ENCODE peak calls at places on chromosome 16, in seven cellular contexts. One of them, this sample, is unnamed.

GRCh38 chr16:10552998-10553491 is 27.4 kb downstream of the EMP2 start:
- DNase-seq in activated T-cell treated with anti-CD3 and anti-CD28 coated beads, Interleukin-2, amount 50 U/mL, for 72 hours: peak; percentile 57
- DNase-seq in breast epithelium: no peak
- DNase-seq in astrocyte of the cerebellum: no peak
- DNase-seq in heart left ventricle: peak; percentile 70
- DNase-seq in stimulated activated CD4-positive, alpha-beta T cell treated with anti-CD3 and anti-CD28 coated beads, TNF-alpha, amount 100 ng/mL, for 48 hours: peak; percentile 28
- DNase-seq in fibroblast of pulmonary artery: no peak
- DNase-seq in this sample: peak; percentile 76

GRCh38 chr16:88634141-88634993 is 4.0 kb upstream of the IL17C start:
- DNase-seq in heart left ventricle: peak; percentile 78
- DNase-seq in astrocyte of the cerebellum: no peak
- DNase-seq in stimulated activated CD4-positive, alpha-beta T cell treated with anti-CD3 and anti-CD28 coated beads, TNF-alpha, amount 100 ng/mL, for 48 hours: no peak
- DNase-seq in activated T-cell treated with anti-CD3 and anti-CD28 coated beads, Interleukin-2, amount 50 U/mL, for 72 hours: peak; percentile 74
- DNase-seq in fibroblast of pulmonary artery: peak; percentile 46
- DNase-seq in breast epithelium: no peak
- DNase-seq in this sample: peak; percentile 81

GRCh38 chr16:35146723-35147458 is 1687.5 kb downstream of the TP53TG3F start:
- DNase-seq in heart left ventricle: no peak
- DNase-seq in activated T-cell treated with anti-CD3 and anti-CD28 coated beads, Interleukin-2, amount 50 U/mL, for 72 hours: no peak
- DNase-seq in stimulated activated CD4-positive, alpha-beta T cell treated with anti-CD3 and anti-CD28 coated beads, TNF-alpha, amount 100 ng/mL, for 48 hours: no peak
- DNase-seq in astrocyte of the cerebellum: no peak
- DNase-seq in fibroblast of pulmonary artery: no peak
- DNase-seq in breast epithelium: no peak
- DNase-seq in this sample: no peak

GRCh38 chr16:70737377-70738082 is 51.7 kb upstream of the MTSS2 start:
- DNase-seq in stimulated activated CD4-positive, alpha-beta T cell treated with anti-CD3 and anti-CD28 coated beads, TNF-alpha, amount 100 ng/mL, for 48 hours: peak; percentile 83
- DNase-seq in breast epithelium: peak; percentile 91
- DNase-seq in activated T-cell treated with anti-CD3 and anti-CD28 coated beads, Interleukin-2, amount 50 U/mL, for 72 hours: peak; percentile 92
- DNase-seq in fibroblast of pulmonary artery: peak; percentile 73
- DNase-seq in astrocyte of the cerebellum: peak; percentile 94
- DNase-seq in heart left ventricle: peak; percentile 82
- DNase-seq in this sample: peak; percentile 94

GRCh38 chr16:1290032-1290431 is 19.4 kb upstream of the UBE2I start:
- DNase-seq in activated T-cell treated with anti-CD3 and anti-CD28 coated beads, Interleukin-2, amount 50 U/mL, for 72 hours: no peak
- DNase-seq in astrocyte of the cerebellum: no peak
- DNase-seq in fibroblast of pulmonary artery: no peak
- DNase-seq in stimulated activated CD4-positive, alpha-beta T cell treated with anti-CD3 and anti-CD28 coated beads, TNF-alpha, amount 100 ng/mL, for 48 hours: no peak
- DNase-seq in heart left ventricle: no peak
- DNase-seq in breast epithelium: no peak
- DNase-seq in this sample: no peak

GRCh38 chr16:66204761-66205160 is 161.7 kb upstream of the CDH5 start:
- DNase-seq in activated T-cell treated with anti-CD3 and anti-CD28 coated beads, Interleukin-2, amount 50 U/mL, for 72 hours: no peak
- DNase-seq in stimulated activated CD4-positive, alpha-beta T cell treated with anti-CD3 and anti-CD28 coated beads, TNF-alpha, amount 100 ng/mL, for 48 hours: no peak
- DNase-seq in breast epithelium: no peak
- DNase-seq in astrocyte of the cerebellum: peak; percentile 87
- DNase-seq in fibroblast of pulmonary artery: peak; percentile 59
- DNase-seq in heart left ventricle: no peak
- DNase-seq in this sample: no peak

GRCh38 chr16:4904942-4905615 is 31.9 kb downstream of the PPL start:
- DNase-seq in breast epithelium: no peak
- DNase-seq in fibroblast of pulmonary artery: no peak
- DNase-seq in stimulated activated CD4-positive, alpha-beta T cell treated with anti-CD3 and anti-CD28 coated beads, TNF-alpha, amount 100 ng/mL, for 48 hours: no peak
- DNase-seq in heart left ventricle: no peak
- DNase-seq in activated T-cell treated with anti-CD3 and anti-CD28 coated beads, Interleukin-2, amount 50 U/mL, for 72 hours: no peak
- DNase-seq in astrocyte of the cerebellum: no peak
- DNase-seq in this sample: no peak

GRCh38 chr16:76204249-76204648 is 73.0 kb upstream of the CNTNAP4 start:
- DNase-seq in activated T-cell treated with anti-CD3 and anti-CD28 coated beads, Interleukin-2, amount 50 U/mL, for 72 hours: no peak
- DNase-seq in breast epithelium: no peak
- DNase-seq in stimulated activated CD4-positive, alpha-beta T cell treated with anti-CD3 and anti-CD28 coated beads, TNF-alpha, amount 100 ng/mL, for 48 hours: no peak
- DNase-seq in astrocyte of the cerebellum: no peak
- DNase-seq in fibroblast of pulmonary artery: no peak
- DNase-seq in heart left ventricle: no peak
- DNase-seq in this sample: no peak

GRCh38 chr16:69709456-69710084 is 16.8 kb downstream of the NQO1 start:
- DNase-seq in astrocyte of the cerebellum: peak; percentile 56
- DNase-seq in breast epithelium: peak; percentile 16
- DNase-seq in stimulated activated CD4-positive, alpha-beta T cell treated with anti-CD3 and anti-CD28 coated beads, TNF-alpha, amount 100 ng/mL, for 48 hours: no peak
- DNase-seq in heart left ventricle: no peak
- DNase-seq in activated T-cell treated with anti-CD3 and anti-CD28 coated beads, Interleukin-2, amount 50 U/mL, for 72 hours: no peak
- DNase-seq in fibroblast of pulmonary artery: peak; percentile 81
- DNase-seq in this sample: no peak

GRCh38 chr16:66927012-66927436 is 1.7 kb upstream of the RRAD start:
- DNase-seq in stimulated activated CD4-positive, alpha-beta T cell treated with anti-CD3 and anti-CD28 coated beads, TNF-alpha, amount 100 ng/mL, for 48 hours: no peak
- DNase-seq in heart left ventricle: no peak
- DNase-seq in fibroblast of pulmonary artery: peak; percentile 83
- DNase-seq in activated T-cell treated with anti-CD3 and anti-CD28 coated beads, Interleukin-2, amount 50 U/mL, for 72 hours: no peak
- DNase-seq in astrocyte of the cerebellum: peak; percentile 79
- DNase-seq in breast epithelium: no peak
- DNase-seq in this sample: no peak

GRCh38 chr16:47851026-47851610 is 304.7 kb downstream of the ABCC12 start:
- DNase-seq in stimulated activated CD4-positive, alpha-beta T cell treated with anti-CD3 and anti-CD28 coated beads, TNF-alpha, amount 100 ng/mL, for 48 hours: no peak
- DNase-seq in breast epithelium: no peak
- DNase-seq in heart left ventricle: no peak
- DNase-seq in fibroblast of pulmonary artery: no peak
- DNase-seq in activated T-cell treated with anti-CD3 and anti-CD28 coated beads, Interleukin-2, amount 50 U/mL, for 72 hours: no peak
- DNase-seq in astrocyte of the cerebellum: no peak
- DNase-seq in this sample: no peak

GRCh38 chr16:21075252-21075651 is 75.4 kb downstream of the DNAH3 start:
- DNase-seq in breast epithelium: no peak
- DNase-seq in activated T-cell treated with anti-CD3 and anti-CD28 coated beads, Interleukin-2, amount 50 U/mL, for 72 hours: no peak
- DNase-seq in astrocyte of the cerebellum: no peak
- DNase-seq in stimulated activated CD4-positive, alpha-beta T cell treated with anti-CD3 and anti-CD28 coated beads, TNF-alpha, amount 100 ng/mL, for 48 hours: no peak
- DNase-seq in heart left ventricle: no peak
- DNase-seq in fibroblast of pulmonary artery: peak; percentile 13
- DNase-seq in this sample: no peak

This sample was measured in activated CD8-positive, alpha-beta T cell treated with anti-CD3 and anti-CD28 coated beads for 36 hours.